ENCODE peak calls at places on chromosomes 13 and 19, in six cellular contexts. One of them, this sample, is unnamed. For H3K4me1, the result is how much of the 10 kb centered on the place peaks cover.

GRCh38 chr13:100440756-100441421 is 147.7 kb downstream of the GGACT start:
- DNase-seq in psoas muscle: no peak
- DNase-seq in tibial artery: no peak
- DNase-seq in colonic mucosa: no peak
- DNase-seq in gastrocnemius medialis: no peak
- DNase-seq in heart right ventricle: no peak
- DNase-seq in this sample: no peak

GRCh38 chr19:2040647-2041435 is 10.2 kb downstream of the MKNK2 start:
- DNase-seq in psoas muscle: peak
- DNase-seq in tibial artery: no peak
- DNase-seq in colonic mucosa: no peak
- DNase-seq in gastrocnemius medialis: peak
- DNase-seq in heart right ventricle: no peak
- DNase-seq in this sample: peak

GRCh38 chr19:33513424-33513823 is 8.2 kb downstream of the PEPD start:
- DNase-seq in psoas muscle: no peak
- DNase-seq in tibial artery: no peak
- DNase-seq in colonic mucosa: no peak
- DNase-seq in gastrocnemius medialis: no peak
- DNase-seq in heart right ventricle: no peak
- DNase-seq in this sample: no peak

GRCh38 chr19:48511800-48512503 is at the start of gene LMTK3:
- DNase-seq in psoas muscle: no peak
- DNase-seq in tibial artery: no peak
- DNase-seq in colonic mucosa: no peak
- DNase-seq in gastrocnemius medialis: no peak
- DNase-seq in heart right ventricle: no peak
- DNase-seq in this sample: peak

GRCh38 chr19:49749055-49749716 is 13.9 kb downstream of the TSKS start:
- DNase-seq in psoas muscle: no peak
- DNase-seq in tibial artery: no peak
- DNase-seq in colonic mucosa: no peak
- DNase-seq in gastrocnemius medialis: no peak
- DNase-seq in heart right ventricle: no peak
- DNase-seq in this sample: no peak

GRCh38 chr13:49220035-49220855 is at the start of gene MLNR:
- DNase-seq in psoas muscle: peak
- DNase-seq in tibial artery: no peak
- DNase-seq in colonic mucosa: peak
- DNase-seq in gastrocnemius medialis: no peak
- DNase-seq in heart right ventricle: peak
- DNase-seq in this sample: peak

GRCh38 chr13:99886706-99887105 is 84.9 kb downstream of the ZIC5 start:
- DNase-seq in psoas muscle: no peak
- DNase-seq in tibial artery: no peak
- DNase-seq in colonic mucosa: no peak
- DNase-seq in gastrocnemius medialis: no peak
- DNase-seq in heart right ventricle: no peak
- DNase-seq in this sample: no peak

GRCh38 chr19:29878973-29879654 is 62.9 kb upstream of the URI1 start:
- DNase-seq in psoas muscle: peak
- DNase-seq in tibial artery: peak
- DNase-seq in colonic mucosa: no peak
- DNase-seq in gastrocnemius medialis: peak
- DNase-seq in heart right ventricle: no peak
- DNase-seq in this sample: no peak

GRCh38 chr13:52454459-52454824 is 836 bp upstream of the CKAP2 start:
- DNase-seq in psoas muscle: no peak
- DNase-seq in tibial artery: no peak
- DNase-seq in colonic mucosa: peak
- DNase-seq in gastrocnemius medialis: no peak
- DNase-seq in heart right ventricle: no peak
- DNase-seq in this sample: no peak

GRCh38 chr13:47816835-47817234 is 184.2 kb downstream of the SUCLA2 start:
- DNase-seq in psoas muscle: no peak
- DNase-seq in tibial artery: no peak
- DNase-seq in colonic mucosa: no peak
- DNase-seq in gastrocnemius medialis: no peak
- DNase-seq in heart right ventricle: no peak
- DNase-seq in this sample: no peak

GRCh38 chr13:80038371-80038770 is 302.6 kb downstream of the SPRY2 start:
- DNase-seq in psoas muscle: no peak
- DNase-seq in tibial artery: no peak
- DNase-seq in colonic mucosa: no peak
- DNase-seq in gastrocnemius medialis: no peak
- DNase-seq in heart right ventricle: no peak
- DNase-seq in this sample: no peak

GRCh38 chr13:72208112-72208645 is 341.2 kb upstream of the DACH1 start:
- DNase-seq in psoas muscle: no peak
- DNase-seq in tibial artery: no peak
- DNase-seq in colonic mucosa: no peak
- DNase-seq in gastrocnemius medialis: no peak
- DNase-seq in heart right ventricle: no peak
- DNase-seq in this sample: no peak

GRCh38 chr13:112833551-112834257 is 135.3 kb upstream of the MCF2L start:
- DNase-seq in psoas muscle: no peak
- DNase-seq in tibial artery: no peak
- DNase-seq in colonic mucosa: no peak
- DNase-seq in gastrocnemius medialis: no peak
- DNase-seq in heart right ventricle: no peak
- DNase-seq in this sample: no peak

GRCh38 chr13:113611996-113612395 is 27.4 kb downstream of the TFDP1 start:
- DNase-seq in psoas muscle: no peak
- DNase-seq in tibial artery: no peak
- DNase-seq in colonic mucosa: no peak
- DNase-seq in gastrocnemius medialis: no peak
- DNase-seq in heart right ventricle: no peak
- DNase-seq in this sample: no peak

GRCh38 chr19:16118489-16119033 is 6.9 kb downstream of the RAB8A start:
- DNase-seq in psoas muscle: peak
- DNase-seq in tibial artery: no peak
- DNase-seq in colonic mucosa: no peak
- DNase-seq in gastrocnemius medialis: no peak
- DNase-seq in heart right ventricle: no peak
- DNase-seq in this sample: no peak

GRCh38 chr19:16115309-16116039 is 3.8 kb downstream of the RAB8A start:
- DNase-seq in psoas muscle: peak
- DNase-seq in tibial artery: no peak
- DNase-seq in colonic mucosa: no peak
- DNase-seq in gastrocnemius medialis: no peak
- DNase-seq in heart right ventricle: no peak
- DNase-seq in this sample: no peak

GRCh38 chr19:16116067-16116466 is 4.4 kb downstream of the RAB8A start:
- DNase-seq in psoas muscle: no peak
- DNase-seq in tibial artery: no peak
- DNase-seq in colonic mucosa: no peak
- DNase-seq in gastrocnemius medialis: no peak
- DNase-seq in heart right ventricle: no peak
- DNase-seq in this sample: no peak

GRCh38 chr19:16121141-16121540 is 9.5 kb downstream of the RAB8A start:
- DNase-seq in psoas muscle: no peak
- DNase-seq in tibial artery: no peak
- DNase-seq in colonic mucosa: no peak
- DNase-seq in gastrocnemius medialis: no peak
- DNase-seq in heart right ventricle: no peak
- DNase-seq in this sample: no peak

DNA sequence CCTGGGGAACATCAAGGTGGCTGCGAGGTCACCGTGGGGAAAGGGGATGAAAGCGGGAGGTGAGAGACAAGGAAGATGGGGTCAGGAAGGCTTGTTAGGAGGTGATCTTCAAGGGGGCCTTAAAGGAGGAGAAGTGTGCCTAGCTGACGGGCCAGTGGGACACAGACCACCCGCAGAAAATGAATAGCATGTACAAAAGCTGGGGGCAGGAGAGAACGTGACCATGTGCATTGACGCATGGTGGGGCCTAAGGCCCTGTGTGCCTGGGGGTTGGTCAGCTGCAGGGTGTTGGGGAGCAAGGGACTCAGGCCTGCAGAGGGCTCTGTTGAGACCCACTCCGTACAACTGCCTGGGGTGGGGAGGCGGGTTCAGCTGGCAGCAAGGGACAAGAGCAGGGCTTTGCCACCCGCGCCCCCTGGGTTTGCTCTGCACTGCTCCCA is 5.9 kb downstream of the RAB8A start:
- DNase-seq in psoas muscle: peak
- DNase-seq in tibial artery: no peak
- DNase-seq in colonic mucosa: no peak
- DNase-seq in gastrocnemius medialis: no peak
- DNase-seq in heart right ventricle: no peak
- DNase-seq in this sample: no peak
- H3K4me1 ChIP-seq in psoas muscle: under half
- H3K4me1 ChIP-seq in tibial artery: under half
- H3K4me1 ChIP-seq in colonic mucosa: under half
- H3K4me1 ChIP-seq in gastrocnemius medialis: under half
- H3K4me1 ChIP-seq in heart right ventricle: under half
- H3K4me1 ChIP-seq in this sample: under half

GRCh38 chr19:41328818-41329220 is 18.8 kb downstream of the CCDC97 start:
- DNase-seq in psoas muscle: peak
- DNase-seq in tibial artery: peak
- DNase-seq in colonic mucosa: no peak
- DNase-seq in gastrocnemius medialis: no peak
- DNase-seq in heart right ventricle: no peak
- DNase-seq in this sample: no peak

GRCh38 chr19:41325947-41326706 is 16.2 kb downstream of the CCDC97 start:
- DNase-seq in psoas muscle: no peak
- DNase-seq in tibial artery: peak
- DNase-seq in colonic mucosa: no peak
- DNase-seq in gastrocnemius medialis: no peak
- DNase-seq in heart right ventricle: no peak
- DNase-seq in this sample: no peak

GRCh38 chr19:41327076-41327475 is 17.1 kb downstream of the CCDC97 start:
- DNase-seq in psoas muscle: no peak
- DNase-seq in tibial artery: no peak
- DNase-seq in colonic mucosa: no peak
- DNase-seq in gastrocnemius medialis: no peak
- DNase-seq in heart right ventricle: no peak
- DNase-seq in this sample: no peak

GRCh38 chr19:41327499-41328156 is 17.7 kb downstream of the CCDC97 start:
- DNase-seq in psoas muscle: peak
- DNase-seq in tibial artery: peak
- DNase-seq in colonic mucosa: peak
- DNase-seq in gastrocnemius medialis: peak
- DNase-seq in heart right ventricle: peak
- DNase-seq in this sample: no peak

DNA sequence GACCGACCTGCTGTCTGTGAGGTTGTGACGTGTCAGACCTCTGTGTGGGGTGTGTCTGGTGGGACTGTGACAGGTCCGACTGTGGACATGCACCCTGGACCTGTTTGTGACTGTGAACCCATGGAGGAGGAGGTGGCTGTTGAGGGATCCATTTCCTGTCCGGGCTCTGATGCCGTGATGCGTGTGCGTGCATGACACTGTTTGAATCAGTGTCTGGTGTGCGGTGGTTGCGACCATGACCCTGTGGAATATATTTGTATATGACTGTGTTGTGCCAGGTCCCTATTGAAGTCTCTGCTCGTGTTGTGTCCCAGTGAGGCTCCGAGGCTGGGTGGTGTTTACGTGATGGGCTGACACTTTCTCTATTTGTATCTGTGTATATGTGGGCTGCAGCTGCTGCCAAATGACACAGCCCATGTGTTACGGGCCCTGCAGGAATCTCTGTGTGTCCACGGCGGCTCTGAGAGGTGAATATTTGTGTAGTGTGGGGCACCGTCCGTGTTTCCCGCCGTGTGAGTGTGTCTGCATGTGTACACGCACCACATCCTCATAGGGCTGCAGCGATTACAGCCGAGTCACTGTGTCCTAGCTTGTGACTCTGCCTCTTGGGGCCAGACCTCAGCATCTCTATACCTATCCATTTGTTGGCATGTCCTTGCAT is 18.3 kb downstream of the CCDC97 start:
- DNase-seq in psoas muscle: no peak
- DNase-seq in tibial artery: peak
- DNase-seq in colonic mucosa: no peak
- DNase-seq in gastrocnemius medialis: no peak
- DNase-seq in heart right ventricle: no peak
- DNase-seq in this sample: no peak
- H3K4me3 ChIP-seq in psoas muscle: peak
- H3K4me3 ChIP-seq in tibial artery: no peak
- H3K4me3 ChIP-seq in colonic mucosa: peak
- H3K4me3 ChIP-seq in gastrocnemius medialis: peak
- H3K4me3 ChIP-seq in heart right ventricle: no peak
- H3K4me3 ChIP-seq in this sample: no peak

GRCh38 chr19:4198467-4199126 is 16.1 kb downstream of the ANKRD24 start:
- DNase-seq in psoas muscle: no peak
- DNase-seq in tibial artery: no peak
- DNase-seq in colonic mucosa: no peak
- DNase-seq in gastrocnemius medialis: no peak
- DNase-seq in heart right ventricle: no peak
- DNase-seq in this sample: no peak

GRCh38 chr19:4196009-4196408 is 13.5 kb downstream of the ANKRD24 start:
- DNase-seq in psoas muscle: no peak
- DNase-seq in tibial artery: no peak
- DNase-seq in colonic mucosa: no peak
- DNase-seq in gastrocnemius medialis: no peak
- DNase-seq in heart right ventricle: no peak
- DNase-seq in this sample: no peak

GRCh38 chr19:4197228-4197624 is 14.7 kb downstream of the ANKRD24 start:
- DNase-seq in psoas muscle: no peak
- DNase-seq in tibial artery: no peak
- DNase-seq in colonic mucosa: no peak
- DNase-seq in gastrocnemius medialis: no peak
- DNase-seq in heart right ventricle: no peak
- DNase-seq in this sample: no peak

GRCh38 chr19:4196587-4197148 is 14.2 kb downstream of the ANKRD24 start:
- DNase-seq in psoas muscle: no peak
- DNase-seq in tibial artery: no peak
- DNase-seq in colonic mucosa: no peak
- DNase-seq in gastrocnemius medialis: no peak
- DNase-seq in heart right ventricle: no peak
- DNase-seq in this sample: no peak

GRCh38 chr19:4197625-4198466 is 15.4 kb downstream of the ANKRD24 start:
- DNase-seq in psoas muscle: no peak
- DNase-seq in tibial artery: no peak
- DNase-seq in colonic mucosa: no peak
- DNase-seq in gastrocnemius medialis: no peak
- DNase-seq in heart right ventricle: no peak
- DNase-seq in this sample: no peak
- TF ChIP-seq CTCF in psoas muscle: no peak
- TF ChIP-seq CTCF in tibial artery: no peak
- TF ChIP-seq CTCF in colonic mucosa: no peak
- TF ChIP-seq CTCF in gastrocnemius medialis: no peak
- TF ChIP-seq CTCF in heart right ventricle: no peak
- TF ChIP-seq CTCF in this sample: no peak

DNA sequence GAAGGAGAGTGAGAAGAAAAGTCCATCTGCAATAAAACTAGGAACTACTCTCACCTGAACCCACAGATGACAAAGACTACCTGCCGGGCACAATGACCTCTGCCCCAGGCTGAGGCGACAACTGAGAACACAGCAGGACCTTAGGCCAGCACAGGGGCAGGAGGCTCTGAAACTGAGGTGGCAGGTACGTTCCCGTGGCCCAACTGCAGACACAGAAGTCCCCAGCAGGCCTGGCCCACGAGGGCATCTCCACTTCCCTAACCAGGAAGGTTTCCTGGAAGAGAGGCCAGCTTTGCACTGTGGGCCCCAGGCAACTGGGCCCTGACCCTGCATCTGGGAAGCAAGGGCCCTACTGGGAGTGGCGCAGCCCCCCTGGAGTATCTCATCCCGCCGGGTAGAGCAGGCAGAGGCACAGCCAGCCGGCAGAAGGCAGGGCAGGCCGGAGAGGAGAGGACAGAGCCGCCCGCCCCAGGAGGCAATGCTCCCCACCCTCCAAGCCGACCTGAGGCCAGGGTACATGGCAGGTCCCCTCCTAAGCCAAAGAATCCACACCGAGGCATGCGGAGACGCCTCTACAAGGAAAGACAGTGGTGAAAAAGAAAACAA is 32.7 kb downstream of the STK24 start:
- DNase-seq in psoas muscle: peak
- DNase-seq in tibial artery: no peak
- DNase-seq in colonic mucosa: no peak
- DNase-seq in gastrocnemius medialis: no peak
- DNase-seq in heart right ventricle: no peak
- DNase-seq in this sample: no peak
- H3K4me1 ChIP-seq in psoas muscle: half or more
- H3K4me1 ChIP-seq in tibial artery: under half
- H3K4me1 ChIP-seq in colonic mucosa: under half
- H3K4me1 ChIP-seq in gastrocnemius medialis: half or more
- H3K4me1 ChIP-seq in heart right ventricle: half or more
- H3K4me1 ChIP-seq in this sample: under half